ENCODE peak calls at places on chromosomes 1 and 21, in four cellular contexts. T is fibroblast of lung, L is left lung, O is ovary. P is an unnamed sample.

GRCh38 chr1:112971006-112971405 is 15.0 kb upstream of the SLC16A1 start:
- DNase-seq in O (no peak), T (no peak), L (no peak), P (no peak)

GRCh38 chr1:54287176-54287650 is 87.2 kb downstream of the MRPL37 start:
- DNase-seq in L (no peak), T (peak), O (peak), P (peak)

GRCh38 chr1:188669715-188670114 is 1807.9 kb downstream of the BRINP3 start:
- DNase-seq in L (no peak), O (no peak), T (peak), P (no peak)

GRCh38 chr1:45721207-45721606 is 29.2 kb downstream of the IPP start:
- DNase-seq in T (peak), O (no peak), L (no peak), P (no peak)

GRCh38 chr1:203173156-203173555 is 2.5 kb downstream of the MYBPH start:
- DNase-seq in O (no peak), T (no peak), L (no peak), P (no peak)

GRCh38 chr1:218351617-218352438 is 6.7 kb downstream of the TGFB2 start:
- DNase-seq in T (peak), L (no peak), O (peak), P (peak)

GRCh38 chr1:25675729-25676476 is 59.3 kb downstream of the MAN1C1 start:
- DNase-seq in T (no peak), O (no peak), L (no peak), P (peak)

GRCh38 chr1:17498214-17498613 is 41.3 kb upstream of the ARHGEF10L start:
- DNase-seq in O (no peak), T (no peak), L (no peak), P (no peak)

GRCh38 chr21:35222541-35222941 is 173.4 kb upstream of the RUNX1 start:
- DNase-seq in O (no peak), L (no peak), T (no peak), P (no peak)

GRCh38 chr1:231183875-231184590 is 22.2 kb downstream of the TRIM67 start:
- DNase-seq in O (no peak), L (no peak), T (no peak), P (no peak)

GRCh38 chr21:45224189-45224938 is 63.3 kb downstream of the POFUT2 start:
- DNase-seq in L (no peak), T (peak), O (no peak), P (no peak)

GRCh38 chr1:63831409-63831808 is 57.6 kb downstream of the ROR1 start:
- DNase-seq in T (no peak), L (peak), O (no peak), P (no peak)

GRCh38 chr1:63836830-63837229 is 63.0 kb downstream of the ROR1 start:
- DNase-seq in O (no peak), T (no peak), L (no peak), P (no peak)

GRCh38 chr1:63833346-63834065 is 59.7 kb downstream of the ROR1 start:
- DNase-seq in T (peak), O (no peak), L (no peak), P (no peak)

GRCh38 chr1:63835075-63835633 is 61.3 kb downstream of the ROR1 start:
- DNase-seq in T (no peak), L (no peak), O (no peak), P (no peak)

GRCh38 chr1:63836374-63836773 is 62.6 kb downstream of the ROR1 start:
- DNase-seq in O (no peak), L (no peak), T (no peak), P (no peak)
- H3K27ac ChIP-seq in O (no peak), L (no peak), T (no peak), P (no peak)

GRCh38 chr1:198261886-198262285 is 105.1 kb downstream of the NEK7 start:
- DNase-seq in L (no peak), T (no peak), O (no peak), P (no peak)

GRCh38 chr1:198267921-198268320 is 111.1 kb downstream of the NEK7 start:
- DNase-seq in L (no peak), O (no peak), T (peak), P (no peak)

GRCh38 chr1:198267056-198267455 is 110.3 kb downstream of the NEK7 start:
- DNase-seq in T (no peak), L (no peak), O (no peak), P (no peak)

GRCh38 chr1:198265073-198265661 is 108.4 kb downstream of the NEK7 start:
- DNase-seq in L (no peak), T (no peak), O (no peak), P (no peak)

GRCh38 chr1:198264271-198264670 is 107.5 kb downstream of the NEK7 start:
- DNase-seq in O (no peak), T (no peak), L (no peak), P (no peak)
- H3K27ac ChIP-seq in O (no peak), T (no peak), L (no peak), P (no peak)

DNA sequence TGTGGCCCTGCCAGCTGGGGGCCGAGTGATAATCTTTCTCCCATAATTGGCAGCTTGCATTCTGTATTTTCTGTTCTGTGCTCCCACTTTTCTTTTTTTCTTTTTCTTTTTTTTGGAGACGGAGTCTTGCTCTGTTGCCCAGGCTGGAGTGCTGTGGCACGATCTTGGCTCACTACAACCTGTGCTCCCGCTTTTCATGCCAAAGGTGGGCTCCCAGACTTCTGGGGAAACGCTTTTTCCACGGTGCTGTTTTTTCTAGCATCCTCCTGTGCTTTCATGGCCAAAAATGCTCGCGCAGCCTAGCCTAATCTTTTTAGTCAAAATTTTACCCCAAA is 585 bp upstream of the AHCTF1 start:
- DNase-seq in T (no peak), L (no peak), O (no peak), P (no peak)
- H3K27ac ChIP-seq in T (no peak), L (peak), O (peak), P (no peak)

DNA sequence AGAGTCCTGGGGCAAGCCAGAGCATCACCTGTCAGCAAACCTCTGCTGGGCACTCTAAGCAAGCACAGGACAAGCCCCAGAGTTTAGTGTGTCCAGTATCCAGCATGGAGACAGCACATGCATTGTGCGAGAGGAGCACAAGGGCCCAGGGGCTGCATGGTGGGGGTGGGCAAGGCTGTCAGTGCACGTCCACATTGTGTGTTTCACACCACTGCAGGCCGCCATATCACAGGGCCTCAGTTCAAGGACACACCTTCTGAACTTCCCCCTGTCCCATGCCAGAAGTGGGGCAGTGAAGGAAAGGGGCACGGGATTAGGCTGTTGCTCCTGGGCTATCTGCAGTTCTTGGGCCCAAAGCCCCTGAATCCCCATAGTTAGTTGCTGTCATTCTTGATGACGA is 782 bp upstream of the TSTD1 start:
- DNase-seq in L (no peak), T (no peak), O (no peak), P (no peak)
- H3K27ac ChIP-seq in L (peak), T (no peak), O (no peak), P (no peak)

GRCh38 chr1:6424000-6424565 is 493 bp upstream of the ESPN start:
- DNase-seq in T (no peak), O (no peak), L (peak), P (no peak)

GRCh38 chr1:6425671-6426070 is 1.1 kb downstream of the ESPN start:
- DNase-seq in T (no peak), O (no peak), L (no peak), P (no peak)

GRCh38 chr1:6424619-6425593 is at the start of gene ESPN:
- DNase-seq in T (no peak), L (peak), O (no peak), P (no peak)

GRCh38 chr1:6421266-6421665 is 1.5 kb upstream of the HES2 start:
- DNase-seq in T (no peak), L (no peak), O (no peak), P (no peak)

GRCh38 chr1:6423321-6423999 is 1.1 kb upstream of the ESPN start:
- DNase-seq in O (no peak), T (no peak), L (peak), P (no peak)
- H3K27ac ChIP-seq in O (no peak), T (no peak), L (no peak), P (no peak)

P was measured in aorta.